ENCODE peak calls at places on chromosomes 2 and 18, in nine cellular contexts. Z is epithelial cell of prostate; O is Daoy; N is activated CD4-positive, alpha-beta T cell treated with anti-CD3 and anti-CD28 coated beads, Interleukin-2, amount 50 U/mL, for 48 hours; I is HTR-8/SVneo; P is fibroblast of the aortic adventitia; H is endothelial cell; S is stimulated activated naive CD8-positive, alpha-beta T cell treated with anti-CD3 and anti-CD28 coated beads, Interleukin-15, amount 100 ng/mL, for 72 hours; T is WTC11. G is an unnamed sample.

GRCh38 chr2:19073522-19073921 is 284.9 kb downstream of the OSR1 start:
- DNase-seq in Z (peak), O (peak), N (no peak), I (peak), P (peak), H (no peak), S (no peak), T (peak), G (no peak)

GRCh38 chr2:46377287-46377605 is 80.0 kb downstream of the EPAS1 start:
- DNase-seq in Z (no peak), O (peak), N (no peak), I (no peak), P (no peak), H (no peak), S (no peak), T (no peak), G (no peak)

GRCh38 chr2:74440378-74441110 is 1.2 kb downstream of the RTKN start:
- DNase-seq in Z (no peak), O (peak), N (peak), I (peak), P (peak), H (peak), S (peak), T (peak), G (peak)

GRCh38 chr18:78664048-78664447 is 315.6 kb upstream of the SALL3 start:
- DNase-seq in Z (no peak), O (no peak), N (no peak), I (no peak), P (no peak), H (no peak), S (no peak), T (no peak), G (no peak)

GRCh38 chr2:86254576-86255538 is 55.6 kb downstream of the MRPL35 start:
- DNase-seq in Z (no peak), O (no peak), N (no peak), I (no peak), P (no peak), H (no peak), S (no peak), T (no peak), G (no peak)

GRCh38 chr2:10552220-10552870 is 104.2 kb upstream of the ODC1 start:
- DNase-seq in Z (no peak), O (peak), N (no peak), I (no peak), P (peak), H (no peak), S (no peak), T (no peak), G (no peak)

GRCh38 chr2:23128684-23129292 is 256.2 kb upstream of the KLHL29 start:
- DNase-seq in Z (no peak), O (no peak), N (no peak), I (no peak), P (no peak), H (no peak), S (no peak), T (no peak), G (no peak)

GRCh38 chr2:215055891-215056290 is 82.5 kb downstream of the ABCA12 start:
- DNase-seq in Z (no peak), O (no peak), N (no peak), I (no peak), P (no peak), H (no peak), S (no peak), T (no peak), G (no peak)

GRCh38 chr2:74849228-74849892 is 15.4 kb downstream of the HK2 start:
- DNase-seq in Z (no peak), O (peak), N (peak), I (no peak), P (no peak), H (no peak), S (no peak), T (no peak), G (no peak)

GRCh38 chr2:29718326-29718725 is 203.1 kb downstream of the ALK start:
- DNase-seq in Z (no peak), O (no peak), N (no peak), I (no peak), P (no peak), H (no peak), S (no peak), T (no peak), G (no peak)

G was measured in lung.